ENCODE peak calls at places on chromosomes 6 and 20, in four cellular contexts. U is WTC11, E is K562, M is SK-N-SH. I is an unnamed sample.

GRCh38 chr20:50360218-50360672 is 149.9 kb upstream of the PTPN1 start:
- DNase-seq in U (no peak), E (no peak), M (no peak), I (no peak)

GRCh38 chr6:36684447-36684812 is 5.9 kb downstream of the CDKN1A start:
- DNase-seq in U (no peak), E (no peak), M (no peak), I (no peak)

GRCh38 chr20:53901064-53901463 is 169.3 kb downstream of the BCAS1 start:
- DNase-seq in U (no peak), E (no peak), M (no peak), I (no peak)

GRCh38 chr6:42572523-42572922 is 8.7 kb downstream of the UBR2 start:
- DNase-seq in U (no peak), E (no peak), M (no peak), I (peak)

GRCh38 chr6:22071655-22072054 is 225.2 kb downstream of the PRL start:
- DNase-seq in U (peak), E (no peak), M (peak), I (no peak)

GRCh38 chr6:135033238-135033637 is 21.4 kb downstream of the HBS1L start:
- DNase-seq in U (no peak), E (no peak), M (no peak), I (no peak)

GRCh38 chr6:88868559-88868860 is 94.9 kb downstream of the RNGTT start:
- DNase-seq in U (no peak), E (no peak), M (no peak), I (no peak)

GRCh38 chr6:114342086-114342825 is 567 bp downstream of the HS3ST5 start:
- DNase-seq in U (peak), E (no peak), M (peak), I (no peak)

GRCh38 chr20:9068896-9069663 is at the start of gene PLCB4:
- DNase-seq in U (peak), E (peak), M (peak), I (no peak)

GRCh38 chr20:916125-916799 is at the start of gene ANGPT4:
- DNase-seq in U (peak), E (no peak), M (no peak), I (no peak)

GRCh38 chr6:52993461-52993860 is 1.6 kb downstream of the GSTA4 start:
- DNase-seq in U (no peak), E (no peak), M (no peak), I (no peak)

DNA sequence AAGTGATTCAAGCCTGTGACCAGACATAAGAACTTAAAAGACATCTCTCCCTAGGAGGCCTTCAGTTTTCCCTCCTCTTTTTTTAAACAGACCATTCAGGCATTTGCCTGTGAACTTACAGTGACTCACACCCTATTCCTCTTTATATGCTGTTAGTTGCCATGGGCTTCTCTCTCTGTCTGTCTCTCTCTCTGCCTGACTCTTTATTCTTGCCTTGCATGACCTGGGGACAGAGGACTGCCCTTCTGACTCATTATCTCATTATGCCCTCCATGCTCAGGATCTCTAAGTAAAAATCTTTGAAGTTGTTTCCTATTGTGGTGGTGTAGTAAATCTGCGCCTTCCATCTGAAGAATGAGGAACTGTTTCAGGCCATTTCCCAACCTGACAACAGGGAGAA is 442.2 kb upstream of the MAN1A1 start:
- DNase-seq in U (no peak), E (no peak), M (no peak), I (no peak)
- TF ChIP-seq USF1 in U (no peak), E (no peak), M (no peak), I (no peak)

DNA sequence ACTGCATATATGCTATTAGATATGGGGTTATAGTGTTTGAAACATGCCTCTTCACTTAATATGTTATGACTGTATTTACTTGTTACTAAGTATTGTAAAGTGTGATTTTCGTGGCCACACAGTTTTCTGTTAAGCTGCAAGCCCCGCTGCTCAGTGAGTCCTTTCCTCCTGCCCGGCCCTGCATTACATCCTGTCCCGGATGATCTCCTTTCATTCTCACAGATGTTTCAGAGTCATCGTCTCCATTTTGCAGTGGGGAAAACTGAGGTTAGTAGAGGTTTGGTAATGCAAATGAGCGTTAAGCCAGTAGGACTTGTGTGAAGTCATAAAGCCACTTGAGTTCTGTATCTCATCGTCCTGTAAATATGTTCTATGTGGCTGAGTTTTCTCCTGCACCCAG is 155.5 kb downstream of the CFAP61 start:
- DNase-seq in U (no peak), E (no peak), M (no peak), I (peak)
- TF ChIP-seq USF1 in U (no peak), E (no peak), M (no peak), I (no peak)

DNA sequence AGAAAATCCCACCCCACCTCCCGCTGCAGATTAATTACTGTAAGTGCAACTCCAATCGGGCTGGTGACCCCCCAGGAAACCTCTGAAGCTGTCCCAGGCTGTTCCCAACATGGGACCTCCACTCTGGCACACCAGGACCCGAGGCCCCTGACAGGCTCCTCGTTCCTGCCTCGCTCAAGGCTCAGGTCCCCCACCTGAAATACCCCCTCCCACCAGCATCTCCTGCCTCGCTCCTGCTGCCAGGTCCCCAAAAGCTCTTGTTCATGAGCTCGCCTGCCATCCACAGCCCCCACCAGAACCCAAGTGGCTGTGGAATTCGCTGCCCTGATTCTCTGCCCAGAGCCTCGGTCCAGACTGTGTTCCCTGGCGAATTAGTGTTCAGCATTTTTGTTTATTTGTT is 26.1 kb downstream of the NPEPL1 start:
- DNase-seq in U (peak), E (no peak), M (no peak), I (no peak)
- TF ChIP-seq USF1 in U (no peak), E (no peak), M (no peak), I (no peak)

GRCh38 chr20:38076548-38076947 is 43.0 kb downstream of the RPRD1B start:
- DNase-seq in U (no peak), E (no peak), M (no peak), I (no peak)
- TF ChIP-seq USF1 in U (no peak), E (no peak), M (no peak), I (no peak)

DNA sequence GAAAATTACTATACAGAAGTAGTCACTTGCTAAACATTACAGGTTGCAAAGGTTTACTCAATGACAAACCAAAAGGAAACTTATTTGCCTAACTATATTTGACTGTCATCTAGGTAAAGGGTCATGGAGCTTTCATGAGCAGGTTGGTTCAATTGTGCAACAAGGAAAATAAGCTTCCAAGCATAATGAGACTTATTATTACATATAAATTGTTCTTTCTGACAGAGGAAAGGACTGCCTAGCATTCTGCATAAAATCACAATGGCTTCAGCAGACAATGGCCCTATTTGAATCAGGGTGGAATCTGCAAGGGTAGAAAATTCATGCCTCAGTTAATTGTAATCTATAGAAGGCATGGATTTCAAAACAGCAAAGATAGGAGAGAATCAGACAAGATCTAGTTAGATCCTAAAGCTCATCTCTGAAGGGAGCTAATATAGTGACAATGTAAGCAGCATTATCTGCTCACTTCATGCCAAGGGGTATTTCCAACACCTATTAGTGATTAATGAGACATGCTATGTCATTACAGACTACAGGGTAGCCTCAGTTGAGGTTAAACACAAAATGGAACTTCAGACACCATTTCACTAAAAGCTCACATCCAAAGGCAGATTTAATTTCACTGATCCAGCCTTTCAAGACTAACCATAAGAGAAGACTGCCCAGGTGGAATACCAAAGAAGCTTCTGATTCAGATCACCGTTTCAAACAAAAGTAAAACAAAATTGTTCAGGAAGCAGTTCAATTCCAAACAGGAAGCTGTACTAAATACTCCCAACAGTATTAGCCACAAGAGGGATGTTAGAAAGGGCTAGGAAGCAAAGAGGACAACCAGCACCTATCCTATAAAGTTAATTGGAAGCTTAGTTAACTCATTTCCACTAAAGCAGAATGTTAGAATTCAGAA is 8.5 kb downstream of the STAU1 start:
- DNase-seq in U (no peak), E (no peak), M (no peak), I (no peak)
- TF ChIP-seq USF1 in U (no peak), E (no peak), M (no peak), I (no peak)

GRCh38 chr6:150534514-150534913 is 65.2 kb upstream of the PLEKHG1 start:
- DNase-seq in U (no peak), E (no peak), M (no peak), I (no peak)
- TF ChIP-seq USF1 in U (no peak), E (no peak), M (no peak), I (no peak)

I was measured in GM12878.